ENCODE peak calls at places on chromosomes 4 and X, in five cellular contexts. P, I, J, X and C are unnamed samples.
A peak's percentile ranks its signal among the peaks of the same experiment; 100 is the strongest.

GRCh38 chrX:137916090-137916746 is 350.3 kb downstream of the ZIC3 start:
- DNase-seq in P (no peak), I (no peak), J (no peak), X (no peak), C (no peak)

GRCh38 chrX:68720851-68721250 is 73.4 kb downstream of the STARD8 start:
- DNase-seq in P (no peak), I (no peak), J (no peak), X (peak; percentile 14), C (no peak)

GRCh38 chr4:90127706-90128345 is 632 bp downstream of the CCSER1 start:
- DNase-seq in P (peak; percentile 30), I (no peak), J (no peak), X (peak; percentile 54), C (peak; percentile 89)

GRCh38 chr4:52640808-52641595 is 18.1 kb downstream of the USP46 start:
- DNase-seq in P (peak; percentile 75), I (peak; percentile 53), J (no peak), X (no peak), C (no peak)

GRCh38 chrX:85620466-85620865 is 241.0 kb upstream of the POF1B start:
- DNase-seq in P (no peak), I (no peak), J (no peak), X (no peak), C (no peak)

GRCh38 chr4:83139514-83140156 is 25.1 kb upstream of the PLAC8 start:
- DNase-seq in P (no peak), I (no peak), J (no peak), X (no peak), C (no peak)

GRCh38 chr4:185542626-185543336 is 7.5 kb upstream of the PDLIM3 start:
- DNase-seq in P (no peak), I (no peak), J (peak; percentile 95), X (peak; percentile 88), C (no peak)

GRCh38 chrX:123860983-123861382 is 1.1 kb downstream of the XIAP start:
- DNase-seq in P (peak; percentile 40), I (no peak), J (no peak), X (no peak), C (no peak)

DNA sequence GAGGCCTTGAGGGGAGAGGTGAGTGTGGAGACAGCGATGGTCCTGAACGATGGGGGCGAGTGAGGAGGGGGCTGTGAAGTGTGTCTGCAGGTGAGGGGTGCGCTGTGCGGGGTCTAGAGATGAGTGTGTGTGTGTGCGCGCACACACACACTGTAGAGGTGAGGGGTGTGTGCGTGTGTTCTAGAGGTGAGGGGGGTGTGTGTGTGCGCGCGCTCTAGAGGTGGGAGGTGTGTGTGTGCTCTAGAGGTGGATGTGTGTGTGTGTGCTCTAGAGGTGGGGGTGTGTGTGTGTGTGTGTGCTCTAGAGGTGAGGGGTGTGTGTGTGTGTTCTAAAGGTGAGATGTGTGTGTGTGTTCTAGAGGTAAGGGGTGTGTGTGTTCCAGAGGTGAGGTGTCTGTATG is 574 bp downstream of the BST1 start:
- DNase-seq in P (no peak), I (no peak), J (no peak), X (no peak), C (no peak)
- H3K27ac ChIP-seq in P (no peak overlapping the region), I (no peak overlapping the region), J (peak overlapping the region; percentile 43), X (peak overlapping the region; percentile 69), C (peak overlapping the region; percentile 84)

GRCh38 chrX:154030266-154030665 is 10.6 kb upstream of the IRAK1 start:
- DNase-seq in P (no peak), I (no peak), J (no peak), X (no peak), C (no peak)
- H3K27me3 ChIP-seq in P (no peaks in the 10 kb centered on the region), I (no peaks in the 10 kb centered on the region), J (no peaks in the 10 kb centered on the region), X (no peaks in the 10 kb centered on the region), C (no peaks in the 10 kb centered on the region)

GRCh38 chrX:72132456-72132855 is 741 bp upstream of the RTL5 start:
- DNase-seq in P (no peak), I (no peak), J (no peak), X (no peak), C (no peak)

GRCh38 chrX:72130762-72131231 is 918 bp downstream of the RTL5 start:
- DNase-seq in P (no peak), I (no peak), J (no peak), X (no peak), C (no peak)

GRCh38 chrX:72130156-72130761 is 1.5 kb downstream of the RTL5 start:
- DNase-seq in P (no peak), I (no peak), J (no peak), X (no peak), C (no peak)

GRCh38 chrX:72129661-72130060 is 2.1 kb downstream of the RTL5 start:
- DNase-seq in P (no peak), I (no peak), J (no peak), X (no peak), C (no peak)

DNA sequence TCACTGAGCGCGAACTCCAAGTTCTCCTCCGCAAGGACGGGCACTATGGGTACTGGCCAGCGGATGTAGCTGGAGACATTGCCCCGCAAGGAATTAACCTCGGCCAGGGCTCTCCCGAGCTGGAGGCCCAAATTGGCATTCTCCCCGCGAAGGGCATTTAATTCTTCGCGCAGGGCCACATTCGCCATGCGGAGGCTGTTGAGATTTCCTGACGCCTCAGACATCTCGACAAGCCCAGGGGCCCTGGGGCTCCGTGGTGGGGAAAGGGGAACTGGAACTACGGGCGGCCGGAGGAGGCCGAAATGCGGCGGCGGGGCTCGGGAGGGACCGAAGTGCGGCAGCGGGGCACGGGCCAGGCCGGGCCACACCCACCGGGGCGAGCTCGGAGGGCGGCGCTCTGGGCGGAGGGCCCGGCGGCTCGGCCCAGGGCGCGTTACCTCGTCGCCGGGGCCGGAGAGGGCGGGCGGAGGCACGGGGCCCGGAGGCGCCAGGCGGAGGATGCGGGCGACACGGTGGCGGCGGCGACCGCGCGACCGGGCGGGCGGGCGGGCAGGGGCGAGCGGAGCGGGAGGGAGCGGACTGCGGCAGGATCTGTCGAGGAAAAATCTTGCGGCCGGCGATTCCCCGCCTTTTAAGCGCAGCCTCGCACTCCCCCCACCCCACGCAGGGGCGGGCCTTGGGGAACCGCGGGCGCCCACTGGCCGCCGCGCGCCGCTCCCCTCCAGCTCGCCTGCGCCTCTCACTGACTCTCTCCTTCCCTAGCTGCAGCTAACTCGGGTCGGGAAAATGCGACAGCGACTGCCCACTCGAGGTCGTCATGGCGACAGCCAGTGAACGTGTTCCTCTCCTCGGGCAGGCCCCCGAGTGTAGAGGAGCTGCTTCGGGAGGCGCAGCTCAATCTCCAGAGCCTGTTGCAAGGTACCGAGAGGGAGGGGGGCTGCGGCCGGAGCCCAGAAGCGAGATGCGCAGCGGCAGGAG is at the start of gene RTL5:
- DNase-seq in P (peak; percentile 73), I (peak; percentile 63), J (peak; percentile 93), X (peak; percentile 97), C (peak; percentile 89)
- TF ChIP-seq POLR2AphosphoS5 in P (peak; percentile 19), I (peak; percentile 39), J (peak; percentile 69), X (peak; percentile 7), C (peak; percentile 43)

GRCh38 chr4:159227378-159227777 is 124.5 kb downstream of the RAPGEF2 start:
- DNase-seq in P (no peak), I (no peak), J (no peak), X (no peak), C (no peak)
- H3K27ac ChIP-seq in P (peak overlapping the region; percentile 84), I (no peak overlapping the region), J (peak overlapping the region; percentile 73), X (peak overlapping the region; percentile 76), C (peak overlapping the region; percentile 44)

GRCh38 chrX:83521905-83522304 is 13.8 kb downstream of the POU3F4 start:
- DNase-seq in P (no peak), I (no peak), J (no peak), X (no peak), C (no peak)

GRCh38 chrX:83512111-83512510 is 4.0 kb downstream of the POU3F4 start:
- DNase-seq in P (no peak), I (no peak), J (no peak), X (no peak), C (no peak)

GRCh38 chrX:83510466-83511181 is 2.5 kb downstream of the POU3F4 start:
- DNase-seq in P (no peak), I (no peak), J (no peak), X (no peak), C (no peak)

GRCh38 chrX:83511208-83511607 is 3.1 kb downstream of the POU3F4 start:
- DNase-seq in P (no peak), I (no peak), J (no peak), X (no peak), C (no peak)

GRCh38 chrX:83516597-83516996 is 8.5 kb downstream of the POU3F4 start:
- DNase-seq in P (no peak), I (no peak), J (no peak), X (no peak), C (no peak)
- H3K27me3 ChIP-seq in P (no peaks in the 10 kb centered on the region), I (no peaks in the 10 kb centered on the region), J (no peaks in the 10 kb centered on the region), X (peaks cover 6% of the 10 kb centered on the region), C (no peaks in the 10 kb centered on the region)

GRCh38 chrX:19517965-19518364 is 2.7 kb upstream of the MAP3K15 start:
- DNase-seq in P (no peak), I (no peak), J (no peak), X (no peak), C (peak; percentile 10)

GRCh38 chrX:19513383-19513782 is 1.9 kb downstream of the MAP3K15 start:
- DNase-seq in P (no peak), I (no peak), J (no peak), X (no peak), C (peak; percentile 15)

GRCh38 chrX:19512961-19513360 is 2.3 kb downstream of the MAP3K15 start:
- DNase-seq in P (no peak), I (no peak), J (no peak), X (no peak), C (peak; percentile 19)

GRCh38 chrX:19514791-19515614 is at the start of gene MAP3K15:
- DNase-seq in P (peak; percentile 2), I (no peak), J (no peak), X (no peak), C (peak; percentile 80)

DNA sequence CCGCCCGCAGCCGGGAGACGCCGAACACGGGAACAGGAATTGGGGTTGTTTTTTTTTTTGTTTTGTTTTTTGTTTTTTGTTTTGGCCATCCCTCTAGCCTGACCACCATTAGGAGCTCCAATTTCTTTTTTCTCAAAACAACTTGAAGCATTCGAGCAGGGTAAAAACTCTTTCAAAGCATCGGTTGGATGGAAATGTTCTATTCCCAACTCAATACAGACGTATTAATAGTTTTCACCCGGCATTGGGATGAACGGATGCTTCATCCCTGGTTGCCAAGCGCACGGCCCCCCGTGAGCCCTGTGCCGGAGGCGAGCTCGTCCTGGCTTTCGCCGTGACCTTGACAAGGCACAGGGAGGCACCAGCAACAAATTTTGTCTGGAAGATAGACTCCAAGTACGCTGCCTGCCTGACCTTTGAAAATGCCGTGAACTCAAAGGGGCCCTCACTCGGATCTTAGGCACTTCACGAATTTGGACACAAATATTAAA is 352 bp upstream of the MAP3K15 start:
- DNase-seq in P (no peak), I (no peak), J (no peak), X (no peak), C (peak; percentile 47)
- TF ChIP-seq POLR2AphosphoS5 in P (no peak), I (no peak), J (no peak), X (no peak), C (no peak)

GRCh38 chrX:115584715-115585114 is 23.7 kb downstream of the PLS3 start:
- DNase-seq in P (peak; percentile 61), I (no peak), J (no peak), X (no peak), C (no peak)
- H3K27ac ChIP-seq in P (peak overlapping the region; percentile 70), I (no peak overlapping the region), J (peak overlapping the region; percentile 60), X (peak overlapping the region; percentile 72), C (no peak overlapping the region)

DNA sequence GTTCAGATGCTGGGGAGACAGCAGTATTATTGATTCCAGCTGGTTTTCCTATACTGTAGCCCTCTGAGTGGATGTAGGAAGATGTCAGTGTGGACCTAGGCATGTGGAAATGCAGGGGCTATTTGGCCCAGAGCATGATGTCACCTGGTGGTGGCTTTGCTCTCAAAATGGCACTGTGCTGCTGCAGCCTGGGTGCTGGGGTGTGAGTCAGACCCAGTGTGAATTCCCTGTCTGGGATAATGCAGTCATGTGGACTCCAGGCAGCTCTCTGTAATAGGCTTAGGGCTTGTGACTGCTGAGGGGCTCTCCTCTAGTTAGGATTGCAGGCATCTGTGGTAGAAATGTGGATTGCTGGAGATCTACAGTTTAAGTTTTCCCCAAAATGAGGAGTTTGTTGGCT is 70.7 kb downstream of the DCAF8L2 start:
- DNase-seq in P (no peak), I (no peak), J (no peak), X (no peak), C (no peak)
- H3K27me3 ChIP-seq in P (no peaks in the 10 kb centered on the region), I (no peaks in the 10 kb centered on the region), J (no peaks in the 10 kb centered on the region), X (no peaks in the 10 kb centered on the region), C (no peaks in the 10 kb centered on the region)